ENCODE peak calls at places on chromosomes 11 and 22, in nine cellular contexts. G is T-cell; Q is NCI-H345; Z is retina; D is A549; E is skeletal muscle cell; V is activated effector memory CD4-positive, alpha-beta T cell treated with anti-CD3 and anti-CD28 coated beads, Interleukin-2, amount 50 U/mL, for 16 hours; R is GM10248; N is head of caudate nucleus. B is an unnamed sample.

GRCh38 chr11:64655901-64656601 is 65.0 kb downstream of the SLC22A12 start:
- DNase-seq in G (no peak), Q (no peak), Z (no peak), D (no peak), E (peak; percentile 49), V (no peak), R (no peak), N (no peak), B (no peak)

GRCh38 chr11:12397953-12398352 is 20.6 kb downstream of the PARVA start:
- DNase-seq in G (no peak), Q (no peak), Z (peak; percentile 79), D (no peak), E (peak; percentile 97), V (no peak), R (no peak), N (no peak), B (no peak)

GRCh38 chr11:108732395-108732794 is 67.5 kb downstream of the DDX10 start:
- DNase-seq in G (no peak), Q (peak; percentile 70), Z (no peak), D (no peak), E (no peak), V (no peak), R (no peak), N (no peak), B (no peak)

GRCh38 chr22:35399114-35399677 is 744 bp upstream of the MCM5 start:
- DNase-seq in G (no peak), Q (peak; percentile 1), Z (no peak), D (no peak), E (no peak), V (peak; percentile 67), R (no peak), N (no peak), B (no peak)

GRCh38 chr11:36420025-36420424 is 90.0 kb downstream of the TRAF6 start:
- DNase-seq in G (no peak), Q (no peak), Z (no peak), D (no peak), E (no peak), V (no peak), R (no peak), N (no peak), B (no peak)

GRCh38 chr11:16280256-16280682 is 76.1 kb downstream of the SOX6 start:
- DNase-seq in G (no peak), Q (peak; percentile 81), Z (no peak), D (no peak), E (no peak), V (no peak), R (no peak), N (peak; percentile 32), B (no peak)

GRCh38 chr22:41596776-41597634 is 7.4 kb upstream of the PMM1 start:
- DNase-seq in G (no peak), Q (peak; percentile 2), Z (peak; percentile 81), D (peak; percentile 60), E (no peak), V (peak; percentile 74), R (peak; percentile 45), N (peak; percentile 59), B (peak; percentile 56)

GRCh38 chr22:37632174-37633081 is 7.0 kb upstream of the SH3BP1 start:
- DNase-seq in G (no peak), Q (no peak), Z (no peak), D (no peak), E (no peak), V (no peak), R (peak; percentile 72), N (no peak), B (no peak)

GRCh38 chr22:41762980-41763779 is 37.3 kb upstream of the CCDC134 start:
- DNase-seq in G (no peak), Q (peak; percentile 86), Z (peak; percentile 36), D (no peak), E (no peak), V (peak; percentile 68), R (peak; percentile 57), N (peak; percentile 25), B (peak; percentile 57)

GRCh38 chr11:114440121-114440860 is 1.0 kb downstream of the REXO2 start:
- DNase-seq in G (no peak), Q (no peak), Z (no peak), D (no peak), E (no peak), V (no peak), R (no peak), N (no peak), B (peak; percentile 60)

GRCh38 chr11:129576652-129577051 is 201.0 kb downstream of the BARX2 start:
- DNase-seq in G (no peak), Q (no peak), Z (no peak), D (no peak), E (no peak), V (no peak), R (no peak), N (no peak), B (no peak)

GRCh38 chr11:2378527-2379210 is 1.6 kb downstream of the CD81 start:
- DNase-seq in G (no peak), Q (no peak), Z (no peak), D (no peak), E (no peak), V (no peak), R (no peak), N (no peak), B (no peak)

GRCh38 chr11:95717314-95717713 is 72.3 kb downstream of the FAM76B start:
- DNase-seq in G (no peak), Q (no peak), Z (no peak), D (no peak), E (no peak), V (no peak), R (no peak), N (no peak), B (no peak)

GRCh38 chr11:7072401-7073028 is 16.3 kb upstream of the RBMXL2 start:
- DNase-seq in G (no peak), Q (no peak), Z (no peak), D (no peak), E (no peak), V (no peak), R (no peak), N (no peak), B (peak; percentile 67)

GRCh38 chr22:19686946-19687345 is 27.4 kb upstream of the SEPTIN5 start:
- DNase-seq in G (no peak), Q (no peak), Z (no peak), D (no peak), E (no peak), V (no peak), R (no peak), N (no peak), B (no peak)

GRCh38 chr11:113664069-113664980 is 41.8 kb downstream of the TMPRSS5 start:
- DNase-seq in G (no peak), Q (peak; percentile 6), Z (no peak), D (peak; percentile 13), E (no peak), V (no peak), R (no peak), N (no peak), B (peak; percentile 90)

GRCh38 chr11:88695701-88696414 is 358.3 kb upstream of the CTSC start:
- DNase-seq in G (no peak), Q (no peak), Z (no peak), D (no peak), E (no peak), V (no peak), R (no peak), N (no peak), B (no peak)

GRCh38 chr11:68064876-68065275 is 26.1 kb downstream of the TCIRG1 start:
- DNase-seq in G (no peak), Q (no peak), Z (no peak), D (no peak), E (no peak), V (no peak), R (no peak), N (no peak), B (no peak)

GRCh38 chr11:17414317-17414737 is 25.9 kb upstream of the KCNJ11 start:
- DNase-seq in G (no peak), Q (peak; percentile 75), Z (no peak), D (no peak), E (no peak), V (no peak), R (no peak), N (no peak), B (no peak)

GRCh38 chr11:26583550-26583949 is 11.5 kb upstream of the MUC15 start:
- DNase-seq in G (no peak), Q (peak; percentile 12), Z (no peak), D (no peak), E (peak; percentile 85), V (no peak), R (no peak), N (no peak), B (peak; percentile 33)

GRCh38 chr22:17057959-17058814 is 26.6 kb upstream of the IL17RA start:
- DNase-seq in G (no peak), Q (peak; percentile 36), Z (peak; percentile 81), D (peak; percentile 37), E (peak; percentile 27), V (peak; percentile 78), R (peak; percentile 71), N (peak; percentile 76), B (no peak)

B was measured in NCI-H526.